ENCODE peak calls at places on chromosomes 5 and 9, in ten cellular contexts. I, U, R, A, D, K, L, S, N and V are unnamed samples.

GRCh38 chr5:127957183-127957582 is 126.4 kb upstream of the SLC12A2 start:
- DNase-seq in I (peak; percentile 33), U (peak; percentile 71), R (no peak), A (peak; percentile 10), D (peak; percentile 52), K (no peak), L (peak; percentile 75), S (peak; percentile 13), N (peak; percentile 70), V (peak; percentile 36)

GRCh38 chr9:105328872-105329728 is 84.6 kb downstream of the SLC44A1 start:
- DNase-seq in I (peak; percentile 66), U (no peak), R (no peak), A (no peak), D (no peak), K (no peak), L (no peak), S (peak; percentile 21), N (no peak), V (no peak)

GRCh38 chr5:73115399-73116051 is 4.8 kb upstream of the TMEM171 start:
- DNase-seq in I (no peak), U (peak; percentile 37), R (no peak), A (no peak), D (no peak), K (no peak), L (peak; percentile 85), S (no peak), N (peak; percentile 27), V (peak; percentile 42)

GRCh38 chr5:145471831-145472616 is 363.1 kb downstream of the PRELID2 start:
- DNase-seq in I (no peak), U (no peak), R (no peak), A (no peak), D (no peak), K (no peak), L (no peak), S (no peak), N (no peak), V (peak; percentile 13)

GRCh38 chr5:77952811-77953210 is 176.7 kb upstream of the TBCA start:
- DNase-seq in I (no peak), U (peak; percentile 61), R (no peak), A (no peak), D (no peak), K (no peak), L (no peak), S (no peak), N (peak; percentile 59), V (no peak)

GRCh38 chr5:131622633-131623032 is 12.4 kb downstream of the RAPGEF6 start:
- DNase-seq in I (no peak), U (peak; percentile 60), R (no peak), A (peak; percentile 53), D (no peak), K (no peak), L (no peak), S (no peak), N (peak; percentile 57), V (no peak)

GRCh38 chr9:3948826-3949578 is 350.9 kb downstream of the GLIS3 start:
- DNase-seq in I (no peak), U (peak; percentile 81), R (no peak), A (no peak), D (no peak), K (no peak), L (no peak), S (no peak), N (peak; percentile 83), V (no peak)

GRCh38 chr5:10538103-10538788 is 25.6 kb upstream of the ANKRD33B start:
- DNase-seq in I (peak; percentile 56), U (no peak), R (no peak), A (no peak), D (no peak), K (no peak), L (no peak), S (no peak), N (no peak), V (no peak)

GRCh38 chr5:172414618-172415599 is 39.4 kb downstream of the SH3PXD2B start:
- DNase-seq in I (no peak), U (no peak), R (no peak), A (peak; percentile 94), D (peak; percentile 47), K (no peak), L (no peak), S (peak; percentile 51), N (peak; percentile 78), V (peak; percentile 41)

GRCh38 chr9:113963017-113963620 is 87.0 kb downstream of the ZNF618 start:
- DNase-seq in I (no peak), U (peak; percentile 75), R (peak; percentile 67), A (peak; percentile 28), D (peak; percentile 63), K (no peak), L (no peak), S (peak; percentile 54), N (peak; percentile 71), V (peak; percentile 45)

GRCh38 chr9:91900057-91900816 is 49.8 kb downstream of the ROR2 start:
- DNase-seq in I (no peak), U (no peak), R (no peak), A (no peak), D (no peak), K (no peak), L (no peak), S (no peak), N (peak; percentile 44), V (peak; percentile 52)

GRCh38 chr9:136336881-136337280 is 9.5 kb downstream of the GPSM1 start:
- DNase-seq in I (no peak), U (no peak), R (no peak), A (no peak), D (no peak), K (no peak), L (no peak), S (no peak), N (no peak), V (no peak)

GRCh38 chr9:128322342-128323191 is at the start of the genes COQ4 and TRUB2:
- DNase-seq in I (peak; percentile 94), U (peak; percentile 95), R (peak; percentile 93), A (peak; percentile 89), D (peak; percentile 95), K (peak; percentile 89), L (peak; percentile 77), S (peak; percentile 94), N (peak; percentile 95), V (peak; percentile 97)

GRCh38 chr9:82202808-82203207 is 214.2 kb downstream of the SPATA31D1 start:
- DNase-seq in I (no peak), U (peak; percentile 71), R (no peak), A (no peak), D (no peak), K (no peak), L (no peak), S (no peak), N (peak; percentile 67), V (peak; percentile 51)

GRCh38 chr5:122999947-123000563 is 36.5 kb downstream of the PPIC start:
- DNase-seq in I (no peak), U (peak; percentile 51), R (peak; percentile 80), A (peak; percentile 6), D (peak; percentile 27), K (peak; percentile 2), L (no peak), S (no peak), N (peak; percentile 59), V (peak; percentile 32)

GRCh38 chr9:129458663-129459549 is 162.0 kb downstream of the C9orf50 start:
- DNase-seq in I (no peak), U (no peak), R (no peak), A (no peak), D (peak; percentile 47), K (peak; percentile 35), L (no peak), S (peak; percentile 61), N (no peak), V (peak; percentile 60)
- TF ChIP-seq CTCF in I (no peak), U (no peak), R (no peak), A (no peak), D (no peak), K (no peak), L (no peak), S (no peak), N (no peak), V (no peak)

GRCh38 chr5:151414536-151414935 is 32.9 kb upstream of the SLC36A1 start:
- DNase-seq in I (no peak), U (no peak), R (no peak), A (no peak), D (no peak), K (no peak), L (no peak), S (no peak), N (no peak), V (no peak)

GRCh38 chr5:151424892-151425523 is 22.4 kb upstream of the SLC36A1 start:
- DNase-seq in I (no peak), U (no peak), R (peak; percentile 87), A (no peak), D (no peak), K (no peak), L (no peak), S (no peak), N (no peak), V (no peak)

GRCh38 chr5:151417712-151418111 is 29.7 kb upstream of the SLC36A1 start:
- DNase-seq in I (no peak), U (no peak), R (no peak), A (no peak), D (no peak), K (no peak), L (no peak), S (no peak), N (no peak), V (no peak)

GRCh38 chr5:151420127-151420526 is 27.3 kb upstream of the SLC36A1 start:
- DNase-seq in I (no peak), U (no peak), R (no peak), A (no peak), D (no peak), K (no peak), L (no peak), S (no peak), N (no peak), V (no peak)
- TF ChIP-seq CTCF in I (no peak), U (no peak), R (no peak), A (no peak), D (no peak), K (no peak), L (no peak), S (no peak), N (no peak), V (no peak)

DNA sequence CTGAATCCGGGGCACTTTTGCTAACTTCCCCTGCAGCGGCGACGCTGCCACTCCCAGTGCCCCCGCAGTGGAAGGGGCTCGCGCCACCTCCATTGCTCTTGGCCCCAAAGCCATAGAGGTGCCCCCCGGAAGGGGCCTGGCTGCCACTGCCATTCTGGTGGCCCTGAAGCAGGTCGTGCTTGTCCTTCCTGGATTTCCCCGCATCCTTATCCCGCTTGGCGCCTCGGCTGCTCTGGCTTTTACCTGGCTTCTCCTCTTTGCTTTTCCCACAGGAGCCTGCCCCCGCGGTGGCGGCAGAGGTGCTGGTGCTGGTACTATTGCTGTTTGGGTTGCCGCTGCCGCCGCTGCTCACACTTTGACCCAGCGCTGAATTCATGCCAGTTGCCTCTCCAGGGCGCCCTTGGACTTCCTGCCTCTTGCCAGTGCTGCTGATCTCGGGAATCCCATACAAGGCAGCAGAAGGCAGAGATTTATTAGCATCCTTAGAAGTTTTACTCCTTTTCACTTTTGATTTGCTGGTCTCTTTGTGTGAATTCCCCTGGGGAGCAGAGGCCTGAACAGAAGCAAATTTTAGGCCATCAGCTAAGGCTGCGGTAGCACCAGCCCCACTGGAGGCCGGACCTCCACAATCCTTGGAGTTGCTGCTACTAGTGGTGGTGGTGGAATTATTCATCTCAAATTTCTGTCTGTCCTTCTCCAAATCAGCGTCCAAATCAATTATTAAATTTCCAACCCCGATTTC is 2.1 kb downstream of the ZNF608 start:
- DNase-seq in I (peak; percentile 55), U (peak; percentile 57), R (no peak), A (no peak), D (peak; percentile 76), K (no peak), L (no peak), S (peak; percentile 37), N (peak; percentile 56), V (peak; percentile 51)
- TF ChIP-seq CTCF in I (peak; percentile 21), U (peak; percentile 21), R (no peak), A (no peak), D (no peak), K (no peak), L (no peak), S (no peak), N (no peak), V (peak; percentile 6)

GRCh38 chr5:173625686-173626500 is 9.4 kb upstream of the BOD1 start:
- DNase-seq in I (no peak), U (no peak), R (no peak), A (no peak), D (no peak), K (no peak), L (no peak), S (no peak), N (peak; percentile 33), V (peak; percentile 21)
- TF ChIP-seq CTCF in I (no peak), U (peak; percentile 7), R (no peak), A (peak; percentile 39), D (no peak), K (no peak), L (no peak), S (no peak), N (peak; percentile 11), V (no peak)